ENCODE peak calls at places on chromosomes 3 and 15, in six cellular contexts. C is activated CD4-positive, alpha-beta T cell treated with anti-CD3 and anti-CD28 coated beads, Interleukin-2, amount 50 U/mL, for 48 hours; Y is stimulated activated CD8-positive, alpha-beta memory T cell treated with anti-CD3 and anti-CD28 coated beads, Interleukin-12 subunit alpha, Interleukin-12 subunit beta, amount 100 ng/mL, for 4 hours; O is naive thymus-derived CD8-positive, alpha-beta T cell; M is LoVo; T is cardiac fibroblast. Z is an unnamed sample.
A peak's percentile ranks its signal among the peaks of the same experiment; 100 is the strongest.

GRCh38 chr3:190345878-190346277 is 23.6 kb upstream of the CLDN1 start:
- DNase-seq in T (no peak), C (no peak), O (no peak), Y (no peak), M (no peak), Z (no peak)

GRCh38 chr15:60840703-60841411 is 361.9 kb upstream of the ICE2 start:
- DNase-seq in Y (no peak), C (peak; percentile 62), O (no peak), M (no peak), T (no peak), Z (no peak)

GRCh38 chr15:29924750-29925149 is 102.5 kb upstream of the TJP1 start:
- DNase-seq in Y (no peak), T (peak; percentile 75), M (peak; percentile 84), C (no peak), O (no peak), Z (peak; percentile 36)

GRCh38 chr3:159727506-159727905 is 261.1 kb upstream of the IL12A start:
- DNase-seq in Y (no peak), M (no peak), C (no peak), T (no peak), O (no peak), Z (no peak)

GRCh38 chr3:67529337-67529736 is 125.1 kb downstream of the SUCLG2 start:
- DNase-seq in Y (no peak), C (no peak), O (no peak), T (no peak), M (no peak), Z (no peak)

GRCh38 chr3:167394003-167394402 is 13.9 kb upstream of the ZBBX start:
- DNase-seq in M (no peak), O (no peak), T (no peak), C (no peak), Y (no peak), Z (no peak)

GRCh38 chr15:86935841-86936240 is 856.2 kb downstream of the AGBL1 start:
- DNase-seq in T (no peak), M (no peak), Y (no peak), C (no peak), O (no peak), Z (no peak)

GRCh38 chr3:138786788-138787276 is 47.9 kb downstream of the PIK3CB start:
- DNase-seq in M (no peak), O (no peak), C (no peak), Y (no peak), T (peak; percentile 78), Z (no peak)

GRCh38 chr3:9433884-9434521 is 36.6 kb downstream of the SETD5 start:
- DNase-seq in O (no peak), C (no peak), M (no peak), T (no peak), Y (no peak), Z (no peak)

GRCh38 chr15:90873998-90874605 is 5.7 kb downstream of the FURIN start:
- DNase-seq in O (no peak), Y (no peak), C (no peak), T (no peak), M (no peak), Z (peak; percentile 35)

GRCh38 chr3:101195951-101196713 is 124.2 kb downstream of the IMPG2 start:
- DNase-seq in T (peak; percentile 90), M (peak; percentile 44), Y (no peak), O (no peak), C (no peak), Z (peak; percentile 34)

Z was measured in NCI-H2171 treated with DMSO at 0.1 percent for 48 hours.